ENCODE peak calls at places on chromosomes 3 and 15, in nine cellular contexts. R is aorta; Z is upper lobe of right lung; H is stimulated activated naive CD8-positive, alpha-beta T cell treated with anti-CD3 and anti-CD28 coated beads, Interleukin-15, Interleukin-2, amounts not matched to agents 100 U/mL and 50 U/mL, for 24 hours; U is right cardiac atrium; C is CD8-positive, alpha-beta T cell; M is WTC11; V is natural killer cell; Q is CD4-positive, CD25-positive, alpha-beta regulatory T cell. P is an unnamed sample.

GRCh38 chr3:98445949-98446406 is 17.0 kb upstream of the OR5K1 start:
- ATAC-seq in R (no peak), Z (no peak), H (no peak), U (no peak), C (no peak), M (peak), V (no peak), Q (no peak), P (peak)

GRCh38 chr3:111737056-111737711 is 121.9 kb upstream of the PHLDB2 start:
- ATAC-seq in R (peak), Z (no peak), H (no peak), U (peak), C (no peak), M (no peak), V (no peak), Q (no peak), P (no peak)

GRCh38 chr15:91980502-91981267 is 127.2 kb downstream of the SLCO3A1 start:
- ATAC-seq in R (peak), Z (no peak), H (no peak), U (peak), C (no peak), M (no peak), V (no peak), Q (no peak), P (no peak)

GRCh38 chr15:90870354-90871096 is 2.1 kb downstream of the FURIN start:
- ATAC-seq in R (no peak), Z (no peak), H (no peak), U (peak), C (peak), M (no peak), V (peak), Q (peak), P (peak)

GRCh38 chr3:111590096-111590491 is 5.1 kb downstream of the ZBED2 start:
- ATAC-seq in R (no peak), Z (peak), H (no peak), U (no peak), C (no peak), M (no peak), V (no peak), Q (no peak), P (no peak)

GRCh38 chr15:68614621-68615035 is 35.8 kb downstream of the CORO2B start:
- ATAC-seq in R (no peak), Z (no peak), H (no peak), U (peak), C (no peak), M (peak), V (no peak), Q (no peak), P (no peak)

GRCh38 chr3:121436641-121437040 is 109.1 kb downstream of the POLQ start:
- ATAC-seq in R (no peak), Z (no peak), H (no peak), U (no peak), C (no peak), M (no peak), V (no peak), Q (no peak), P (no peak)

GRCh38 chr3:16801698-16802097 is 83.1 kb upstream of the PLCL2 start:
- ATAC-seq in R (no peak), Z (no peak), H (no peak), U (no peak), C (peak), M (no peak), V (no peak), Q (no peak), P (peak)

GRCh38 chr15:65945616-65946015 is 76.3 kb downstream of the RAB11A start:
- ATAC-seq in R (no peak), Z (no peak), H (no peak), U (no peak), C (no peak), M (peak), V (no peak), Q (no peak), P (no peak)

GRCh38 chr15:59528429-59528828 is 83.2 kb upstream of the GCNT3 start:
- ATAC-seq in R (no peak), Z (no peak), H (no peak), U (no peak), C (no peak), M (no peak), V (no peak), Q (no peak), P (no peak)

GRCh38 chr15:36653851-36654250 is 74.4 kb downstream of the CDIN1 start:
- ATAC-seq in R (no peak), Z (no peak), H (no peak), U (no peak), C (no peak), M (no peak), V (no peak), Q (no peak), P (no peak)

GRCh38 chr15:58409861-58410260 is 21.9 kb upstream of the LIPC start:
- ATAC-seq in R (no peak), Z (no peak), H (no peak), U (no peak), C (peak), M (no peak), V (peak), Q (no peak), P (no peak)

GRCh38 chr3:192818126-192818525 is 90.8 kb upstream of the FGF12 start:
- ATAC-seq in R (no peak), Z (no peak), H (no peak), U (no peak), C (no peak), M (no peak), V (no peak), Q (no peak), P (no peak)

GRCh38 chr15:85073556-85074194 is 92.0 kb downstream of the PDE8A start:
- ATAC-seq in R (no peak), Z (peak), H (peak), U (no peak), C (no peak), M (no peak), V (no peak), Q (no peak), P (peak)

GRCh38 chr3:70393881-70394612 is 81.6 kb upstream of the MDFIC2 start:
- ATAC-seq in R (no peak), Z (peak), H (no peak), U (no peak), C (no peak), M (no peak), V (no peak), Q (no peak), P (no peak)

GRCh38 chr3:14699643-14700042 is 24.7 kb downstream of the C3orf20 start:
- ATAC-seq in R (no peak), Z (no peak), H (no peak), U (peak), C (no peak), M (no peak), V (no peak), Q (no peak), P (no peak)

GRCh38 chr3:30641612-30642251 is 35.3 kb downstream of the TGFBR2 start:
- ATAC-seq in R (no peak), Z (no peak), H (no peak), U (no peak), C (no peak), M (no peak), V (no peak), Q (no peak), P (no peak)

GRCh38 chr3:112514527-112515128 is 15.4 kb upstream of the BTLA start:
- ATAC-seq in R (no peak), Z (peak), H (peak), U (no peak), C (peak), M (no peak), V (peak), Q (peak), P (peak)

GRCh38 chr15:90062023-90062728 is 40.1 kb downstream of the IDH2 start:
- ATAC-seq in R (no peak), Z (peak), H (no peak), U (peak), C (peak), M (peak), V (peak), Q (peak), P (no peak)

GRCh38 chr3:148004331-148004730 is 595.2 kb downstream of the ZIC1 start:
- ATAC-seq in R (no peak), Z (no peak), H (no peak), U (no peak), C (no peak), M (peak), V (no peak), Q (no peak), P (no peak)

GRCh38 chr15:33565099-33565498 is 254.3 kb downstream of the RYR3 start:
- ATAC-seq in R (no peak), Z (peak), H (no peak), U (no peak), C (no peak), M (no peak), V (no peak), Q (no peak), P (no peak)

GRCh38 chr15:71752604-71753289 is 57.6 kb upstream of the NR2E3 start:
- ATAC-seq in R (peak), Z (peak), H (no peak), U (peak), C (no peak), M (peak), V (peak), Q (no peak), P (no peak)

GRCh38 chr15:28954466-28955159 is 68.8 kb downstream of the APBA2 start:
- ATAC-seq in R (no peak), Z (no peak), H (no peak), U (peak), C (peak), M (peak), V (peak), Q (no peak), P (no peak)

GRCh38 chr3:111890051-111890580 is 31.1 kb downstream of the PHLDB2 start:
- ATAC-seq in R (no peak), Z (no peak), H (no peak), U (no peak), C (no peak), M (no peak), V (peak), Q (no peak), P (no peak)

GRCh38 chr15:73268457-73268856 is 100.3 kb downstream of the HCN4 start:
- ATAC-seq in R (no peak), Z (no peak), H (no peak), U (no peak), C (no peak), M (no peak), V (no peak), Q (no peak), P (no peak)

GRCh38 chr15:42079401-42079908 is 14.9 kb downstream of the PLA2G4D start:
- ATAC-seq in R (no peak), Z (no peak), H (no peak), U (peak), C (no peak), M (no peak), V (no peak), Q (no peak), P (no peak)

GRCh38 chr15:66746231-66746605 is 44.2 kb downstream of the SMAD6 start:
- ATAC-seq in R (no peak), Z (no peak), H (no peak), U (no peak), C (no peak), M (no peak), V (no peak), Q (no peak), P (no peak)

GRCh38 chr3:161389445-161390036 is 18.2 kb upstream of the SPTSSB start:
- ATAC-seq in R (no peak), Z (peak), H (no peak), U (no peak), C (no peak), M (no peak), V (no peak), Q (no peak), P (no peak)

GRCh38 chr3:53303957-53304356 is 43.4 kb downstream of the DCP1A start:
- ATAC-seq in R (no peak), Z (no peak), H (no peak), U (peak), C (no peak), M (no peak), V (no peak), Q (no peak), P (no peak)